ENCODE peak calls at places on chromosomes 5 and 9, in seven cellular contexts. O is prostate gland, W is Peyer's patch, D is tibial artery, Y is astrocyte of the spinal cord, R is BJ, C is right lobe of liver. V is an unnamed sample.

GRCh38 chr9:91361294-91362201 is at the start of gene AUH:
- DNase-seq in W (peak), Y (peak), C (peak), D (peak), O (peak), R (no peak), V (peak)

GRCh38 chr9:69186841-69187611 is 12.9 kb downstream of the TJP2 start:
- DNase-seq in C (no peak), O (no peak), R (no peak), Y (no peak), D (no peak), W (no peak), V (no peak)

GRCh38 chr5:81233080-81233634 is at the start of gene CKMT2:
- DNase-seq in O (peak), D (peak), C (peak), W (peak), R (no peak), Y (peak), V (no peak)

GRCh38 chr9:130359819-130360218 is 84.9 kb upstream of the ASS1 start:
- DNase-seq in R (no peak), D (no peak), Y (no peak), W (no peak), C (no peak), O (no peak), V (no peak)

GRCh38 chr5:175593794-175594193 is 64.1 kb upstream of the HRH2 start:
- DNase-seq in C (no peak), Y (no peak), O (no peak), W (no peak), D (no peak), R (no peak), V (no peak)

GRCh38 chr9:137502008-137502913 is 43.1 kb upstream of the NSMF start:
- DNase-seq in O (no peak), Y (no peak), D (no peak), R (no peak), W (no peak), C (no peak), V (no peak)

GRCh38 chr9:124513374-124513994 is 6.3 kb upstream of the NR5A1 start:
- DNase-seq in C (no peak), D (no peak), R (no peak), Y (no peak), W (no peak), O (no peak), V (no peak)

GRCh38 chr9:87441251-87441650 is 56.4 kb upstream of the DAPK1 start:
- DNase-seq in R (peak), Y (no peak), O (no peak), C (no peak), D (no peak), W (no peak), V (no peak)

GRCh38 chr9:137129089-137129455 is 9.9 kb upstream of the GRIN1 start:
- DNase-seq in Y (no peak), C (no peak), D (no peak), O (no peak), R (no peak), W (peak), V (no peak)

GRCh38 chr9:38107811-38108304 is 38.8 kb upstream of the SHB start:
- DNase-seq in R (no peak), Y (no peak), C (no peak), D (no peak), O (no peak), W (no peak), V (no peak)

GRCh38 chr5:174514983-174515394 is 209.4 kb upstream of the MSX2 start:
- DNase-seq in C (no peak), D (no peak), Y (no peak), O (no peak), R (no peak), W (no peak), V (no peak)

GRCh38 chr5:38379360-38379827 is 121.0 kb downstream of the EGFLAM start:
- DNase-seq in O (no peak), W (no peak), D (no peak), Y (no peak), C (no peak), R (no peak), V (no peak)

GRCh38 chr9:127769101-127769500 is 9.4 kb downstream of the SH2D3C start:
- DNase-seq in W (no peak), C (no peak), D (no peak), Y (no peak), R (no peak), O (no peak), V (no peak)

GRCh38 chr9:81174023-81174422 is 515.3 kb downstream of the TLE1 start:
- DNase-seq in D (no peak), O (no peak), W (no peak), C (no peak), R (no peak), Y (no peak), V (no peak)

GRCh38 chr9:97900738-97901565 is 21.3 kb downstream of the TRMO start:
- DNase-seq in W (no peak), C (no peak), R (no peak), O (no peak), Y (peak), D (no peak), V (no peak)

GRCh38 chr9:9061599-9061998 is 1262.0 kb upstream of the DMAC1 start:
- DNase-seq in O (no peak), W (no peak), D (no peak), R (no peak), C (no peak), Y (no peak), V (no peak)

GRCh38 chr5:7759951-7760580 is 90.9 kb downstream of the CFAP90 start:
- DNase-seq in D (no peak), R (no peak), Y (no peak), O (no peak), C (no peak), W (no peak), V (no peak)

GRCh38 chr9:106423575-106423974 is 439.4 kb upstream of the ZNF462 start:
- DNase-seq in C (no peak), R (no peak), Y (no peak), O (no peak), D (no peak), W (no peak), V (no peak)

GRCh38 chr5:6291961-6292360 is 86.4 kb downstream of the MED10 start:
- DNase-seq in O (no peak), W (no peak), D (no peak), Y (no peak), C (no peak), R (no peak), V (no peak)

GRCh38 chr5:1472964-1473628 is 27.9 kb upstream of the SLC6A3 start:
- DNase-seq in D (no peak), Y (no peak), O (no peak), R (no peak), W (no peak), C (peak), V (no peak)

GRCh38 chr5:132026516-132027008 is 15.1 kb upstream of the ACSL6 start:
- DNase-seq in Y (no peak), W (no peak), C (no peak), R (no peak), D (no peak), O (no peak), V (no peak)

GRCh38 chr5:10306114-10306513 is 1.6 kb downstream of the CMBL start:
- DNase-seq in R (no peak), Y (no peak), D (no peak), C (no peak), O (no peak), W (no peak), V (no peak)

GRCh38 chr5:176413255-176413565 is 3.1 kb downstream of the CLTB start:
- DNase-seq in D (peak), W (no peak), Y (no peak), O (no peak), R (no peak), C (no peak), V (no peak)

DNA sequence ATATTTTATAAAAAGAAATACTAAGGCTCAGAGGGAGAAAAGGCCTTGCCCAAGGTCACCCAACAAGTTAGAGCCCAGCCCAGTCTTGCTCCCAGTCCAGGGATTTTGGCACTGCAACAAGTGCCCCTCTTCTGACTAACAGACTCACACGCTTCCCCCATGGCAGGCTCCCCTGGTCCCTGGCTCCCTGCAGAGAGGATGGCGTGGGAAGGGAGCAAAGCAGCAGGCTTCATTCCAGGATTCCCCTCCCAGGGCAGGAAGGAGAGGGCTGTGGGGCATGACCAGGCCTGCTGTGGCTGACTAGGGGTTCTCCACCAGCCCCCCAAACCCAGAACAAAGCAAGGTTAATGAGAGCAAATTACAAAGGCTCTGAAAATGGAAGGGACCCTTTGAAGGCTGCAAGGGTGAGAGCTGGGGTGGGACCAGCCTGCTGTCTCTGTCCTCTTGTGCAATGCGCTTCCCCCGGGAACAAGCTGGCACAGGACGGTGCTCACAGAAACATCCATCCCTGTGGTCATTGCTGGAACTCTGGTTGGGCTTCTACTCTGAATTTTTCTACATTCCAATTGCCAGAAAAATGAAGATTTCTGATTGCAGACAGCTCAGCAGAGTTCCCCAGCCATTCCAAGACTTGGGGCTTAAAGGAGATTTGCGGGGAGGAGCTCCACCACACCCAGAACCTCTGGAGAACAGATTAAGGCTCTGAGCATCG is 37.1 kb upstream of the FAT2 start:
- DNase-seq in W (no peak), R (no peak), Y (no peak), D (peak), O (no peak), C (no peak), V (no peak)
- TF ChIP-seq CTCF in W (no peak), R (no peak), Y (no peak), D (peak), O (no peak), C (no peak), V (no peak)

GRCh38 chr5:22319798-22320197 is 533.3 kb downstream of the CDH12 start:
- DNase-seq in C (no peak), D (no peak), Y (no peak), R (no peak), O (no peak), W (no peak), V (no peak)
- TF ChIP-seq CTCF in C (no peak), D (no peak), Y (no peak), R (no peak), O (no peak), W (no peak), V (no peak)

GRCh38 chr5:54066433-54066832 is 243.9 kb downstream of the ARL15 start:
- DNase-seq in Y (no peak), R (no peak), O (no peak), C (no peak), W (no peak), D (no peak), V (no peak)
- TF ChIP-seq CTCF in Y (no peak), R (no peak), O (no peak), C (peak), W (no peak), D (no peak), V (no peak)

DNA sequence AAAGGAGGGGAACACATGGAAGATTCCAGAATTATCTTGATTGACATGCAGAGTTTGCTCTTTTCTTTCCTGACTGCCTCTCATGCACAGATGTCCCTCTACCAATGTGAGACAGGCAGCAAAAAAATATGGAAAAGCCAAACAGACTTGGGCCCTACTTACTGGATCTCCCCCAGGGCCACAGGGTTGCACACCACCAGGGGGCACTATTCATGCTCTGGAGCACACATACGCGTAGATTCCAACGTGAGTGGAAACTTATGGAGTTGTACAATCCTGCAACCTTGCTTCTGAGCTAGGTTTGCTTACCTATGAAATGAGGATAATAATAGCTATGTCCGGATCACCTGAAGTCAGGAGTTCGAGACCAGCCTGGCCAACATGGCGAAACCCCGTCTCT is 319.5 kb downstream of the ARHGEF28 start:
- DNase-seq in R (no peak), O (no peak), C (no peak), Y (no peak), D (no peak), W (no peak), V (no peak)
- TF ChIP-seq CTCF in R (no peak), O (no peak), C (no peak), Y (peak), D (no peak), W (no peak), V (no peak)

GRCh38 chr5:89282832-89283510 is 400.0 kb upstream of the MEF2C start:
- DNase-seq in W (no peak), Y (peak), R (no peak), O (no peak), D (no peak), C (no peak), V (no peak)

GRCh38 chr5:89282038-89282831 is 399.3 kb upstream of the MEF2C start:
- DNase-seq in W (no peak), O (no peak), R (no peak), Y (peak), C (no peak), D (no peak), V (no peak)

GRCh38 chr5:89286320-89286719 is 403.3 kb upstream of the MEF2C start:
- DNase-seq in D (no peak), O (no peak), W (no peak), R (no peak), Y (no peak), C (no peak), V (no peak)

GRCh38 chr5:89281211-89281610 is 398.2 kb upstream of the MEF2C start:
- DNase-seq in R (no peak), W (no peak), Y (no peak), D (no peak), O (no peak), C (no peak), V (no peak)

DNA sequence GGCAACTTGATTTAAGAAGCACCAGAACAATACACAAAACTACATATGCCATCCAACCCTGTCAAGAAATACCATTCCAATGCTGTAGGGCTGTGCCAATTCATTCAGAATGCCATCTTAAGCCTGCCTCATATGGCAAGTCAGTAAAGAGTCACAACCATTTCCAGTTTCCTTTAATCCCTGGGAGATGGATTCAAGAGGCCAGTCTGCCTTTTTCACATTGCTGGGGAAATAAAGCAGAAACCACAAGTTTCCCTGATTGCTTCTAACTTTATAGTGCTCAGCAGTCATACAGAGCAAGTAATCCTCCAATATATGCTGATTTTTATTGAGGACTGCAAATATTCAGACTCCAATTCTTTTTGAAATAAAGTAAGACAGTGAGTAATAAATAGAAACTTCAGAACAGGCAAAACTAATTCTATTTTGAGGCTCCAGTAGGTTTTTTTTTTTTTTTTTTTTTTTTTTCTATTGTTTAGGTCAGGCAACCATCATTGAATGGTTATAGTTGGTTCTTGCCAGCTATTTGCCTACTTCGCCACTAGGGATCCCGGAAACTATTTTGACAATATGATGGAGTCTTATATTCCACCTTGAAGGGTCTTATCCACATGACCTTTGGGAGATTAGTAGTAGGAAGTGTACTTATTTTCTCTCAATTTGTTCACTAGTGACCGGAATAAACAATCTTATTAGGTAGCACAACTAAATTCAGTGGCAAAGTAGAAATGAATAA is 400.9 kb upstream of the MEF2C start:
- DNase-seq in W (no peak), O (no peak), Y (no peak), R (no peak), D (no peak), C (no peak), V (no peak)
- TF ChIP-seq CTCF in W (no peak), O (no peak), Y (peak), R (no peak), D (no peak), C (no peak), V (peak)